ENCODE peak calls at places on chromosome X, in seven cellular contexts. One of them, this sample, is unnamed.
A peak's percentile ranks its signal among the peaks of the same experiment; 100 is the strongest.

GRCh38 chrX:56025872-56026571 is 206.1 kb upstream of the KLF8 start:
- DNase-seq in activated B cell treated with CpG ODN at 0.5 μM for 24 hours: no peak
- DNase-seq in HTR-8/SVneo: no peak
- DNase-seq in SK-MEL-5: peak; percentile 18
- DNase-seq in NCI-H460: no peak
- DNase-seq in T-cell: no peak
- DNase-seq in CD4-positive, alpha-beta memory T cell: no peak
- DNase-seq in this sample: no peak

GRCh38 chrX:153631931-153632611 is 14.9 kb upstream of the DUSP9 start:
- DNase-seq in activated B cell treated with CpG ODN at 0.5 μM for 24 hours: no peak
- DNase-seq in HTR-8/SVneo: no peak
- DNase-seq in SK-MEL-5: no peak
- DNase-seq in NCI-H460: no peak
- DNase-seq in T-cell: no peak
- DNase-seq in CD4-positive, alpha-beta memory T cell: no peak
- DNase-seq in this sample: no peak

GRCh38 chrX:71950066-71950465 is 39.4 kb downstream of the NHSL2 start:
- DNase-seq in activated B cell treated with CpG ODN at 0.5 μM for 24 hours: no peak
- DNase-seq in HTR-8/SVneo: no peak
- DNase-seq in SK-MEL-5: no peak
- DNase-seq in NCI-H460: no peak
- DNase-seq in T-cell: no peak
- DNase-seq in CD4-positive, alpha-beta memory T cell: no peak
- DNase-seq in this sample: no peak

GRCh38 chrX:74924449-74925209 is 623 bp downstream of the NEXMIF start:
- DNase-seq in activated B cell treated with CpG ODN at 0.5 μM for 24 hours: peak; percentile 18
- DNase-seq in HTR-8/SVneo: no peak
- DNase-seq in SK-MEL-5: no peak
- DNase-seq in NCI-H460: peak; percentile 5
- DNase-seq in T-cell: peak; percentile 14
- DNase-seq in CD4-positive, alpha-beta memory T cell: peak; percentile 45
- DNase-seq in this sample: no peak

GRCh38 chrX:13911581-13911980 is 94.7 kb upstream of the GPM6B start:
- DNase-seq in activated B cell treated with CpG ODN at 0.5 μM for 24 hours: no peak
- DNase-seq in HTR-8/SVneo: no peak
- DNase-seq in SK-MEL-5: no peak
- DNase-seq in NCI-H460: no peak
- DNase-seq in T-cell: no peak
- DNase-seq in CD4-positive, alpha-beta memory T cell: no peak
- DNase-seq in this sample: no peak

GRCh38 chrX:103254171-103254824 is 657 bp downstream of the TCEAL8 start:
- DNase-seq in activated B cell treated with CpG ODN at 0.5 μM for 24 hours: no peak
- DNase-seq in HTR-8/SVneo: no peak
- DNase-seq in SK-MEL-5: peak; percentile 54
- DNase-seq in NCI-H460: no peak
- DNase-seq in T-cell: peak; percentile 3
- DNase-seq in CD4-positive, alpha-beta memory T cell: peak; percentile 51
- DNase-seq in this sample: no peak

GRCh38 chrX:85379174-85379907 is at the start of gene POF1B:
- DNase-seq in activated B cell treated with CpG ODN at 0.5 μM for 24 hours: no peak
- DNase-seq in HTR-8/SVneo: no peak
- DNase-seq in SK-MEL-5: no peak
- DNase-seq in NCI-H460: peak; percentile 32
- DNase-seq in T-cell: no peak
- DNase-seq in CD4-positive, alpha-beta memory T cell: no peak
- DNase-seq in this sample: no peak

GRCh38 chrX:9315086-9315485 is 149.8 kb upstream of the TBL1X start:
- DNase-seq in activated B cell treated with CpG ODN at 0.5 μM for 24 hours: no peak
- DNase-seq in HTR-8/SVneo: no peak
- DNase-seq in SK-MEL-5: no peak
- DNase-seq in NCI-H460: no peak
- DNase-seq in T-cell: no peak
- DNase-seq in CD4-positive, alpha-beta memory T cell: no peak
- DNase-seq in this sample: no peak

GRCh38 chrX:110665636-110666035 is 130.0 kb downstream of the CHRDL1 start:
- DNase-seq in activated B cell treated with CpG ODN at 0.5 μM for 24 hours: no peak
- DNase-seq in HTR-8/SVneo: no peak
- DNase-seq in SK-MEL-5: peak; percentile 59
- DNase-seq in NCI-H460: peak; percentile 31
- DNase-seq in T-cell: no peak
- DNase-seq in CD4-positive, alpha-beta memory T cell: no peak
- DNase-seq in this sample: no peak

GRCh38 chrX:23902419-23902818 is 5.3 kb downstream of the APOO start:
- DNase-seq in activated B cell treated with CpG ODN at 0.5 μM for 24 hours: no peak
- DNase-seq in HTR-8/SVneo: peak; percentile 61
- DNase-seq in SK-MEL-5: peak; percentile 63
- DNase-seq in NCI-H460: peak; percentile 51
- DNase-seq in T-cell: no peak
- DNase-seq in CD4-positive, alpha-beta memory T cell: no peak
- DNase-seq in this sample: no peak

GRCh38 chrX:30183554-30183953 is 31.8 kb upstream of the MAGEB2 start:
- DNase-seq in activated B cell treated with CpG ODN at 0.5 μM for 24 hours: no peak
- DNase-seq in HTR-8/SVneo: no peak
- DNase-seq in SK-MEL-5: no peak
- DNase-seq in NCI-H460: no peak
- DNase-seq in T-cell: no peak
- DNase-seq in CD4-positive, alpha-beta memory T cell: no peak
- DNase-seq in this sample: no peak

GRCh38 chrX:130393451-130394074 is 8.1 kb upstream of the GPR119 start:
- DNase-seq in activated B cell treated with CpG ODN at 0.5 μM for 24 hours: no peak
- DNase-seq in HTR-8/SVneo: peak; percentile 14
- DNase-seq in SK-MEL-5: peak; percentile 70
- DNase-seq in NCI-H460: peak; percentile 46
- DNase-seq in T-cell: no peak
- DNase-seq in CD4-positive, alpha-beta memory T cell: no peak
- DNase-seq in this sample: no peak

GRCh38 chrX:150421816-150422215 is 58.7 kb downstream of the MAMLD1 start:
- DNase-seq in activated B cell treated with CpG ODN at 0.5 μM for 24 hours: no peak
- DNase-seq in HTR-8/SVneo: no peak
- DNase-seq in SK-MEL-5: no peak
- DNase-seq in NCI-H460: no peak
- DNase-seq in T-cell: no peak
- DNase-seq in CD4-positive, alpha-beta memory T cell: no peak
- DNase-seq in this sample: no peak

GRCh38 chrX:140817943-140818342 is 108.4 kb downstream of the LINC00632 start:
- DNase-seq in activated B cell treated with CpG ODN at 0.5 μM for 24 hours: no peak
- DNase-seq in HTR-8/SVneo: no peak
- DNase-seq in SK-MEL-5: peak; percentile 46
- DNase-seq in NCI-H460: peak; percentile 20
- DNase-seq in T-cell: no peak
- DNase-seq in CD4-positive, alpha-beta memory T cell: no peak
- DNase-seq in this sample: no peak

GRCh38 chrX:98422530-98422929 is 1538.8 kb downstream of the RPA4 start:
- DNase-seq in activated B cell treated with CpG ODN at 0.5 μM for 24 hours: no peak
- DNase-seq in HTR-8/SVneo: no peak
- DNase-seq in SK-MEL-5: no peak
- DNase-seq in NCI-H460: no peak
- DNase-seq in T-cell: no peak
- DNase-seq in CD4-positive, alpha-beta memory T cell: no peak
- DNase-seq in this sample: no peak

GRCh38 chrX:16867947-16868346 is 2.2 kb downstream of the RBBP7 start:
- DNase-seq in activated B cell treated with CpG ODN at 0.5 μM for 24 hours: no peak
- DNase-seq in HTR-8/SVneo: no peak
- DNase-seq in SK-MEL-5: no peak
- DNase-seq in NCI-H460: no peak
- DNase-seq in T-cell: no peak
- DNase-seq in CD4-positive, alpha-beta memory T cell: no peak
- DNase-seq in this sample: no peak

GRCh38 chrX:4373777-4374176 is 660.3 kb upstream of the PRKX start:
- DNase-seq in activated B cell treated with CpG ODN at 0.5 μM for 24 hours: no peak
- DNase-seq in HTR-8/SVneo: no peak
- DNase-seq in SK-MEL-5: no peak
- DNase-seq in NCI-H460: no peak
- DNase-seq in T-cell: no peak
- DNase-seq in CD4-positive, alpha-beta memory T cell: no peak
- DNase-seq in this sample: no peak

GRCh38 chrX:45358417-45358816 is 157.7 kb upstream of the DIPK2B start:
- DNase-seq in activated B cell treated with CpG ODN at 0.5 μM for 24 hours: no peak
- DNase-seq in HTR-8/SVneo: no peak
- DNase-seq in SK-MEL-5: no peak
- DNase-seq in NCI-H460: no peak
- DNase-seq in T-cell: no peak
- DNase-seq in CD4-positive, alpha-beta memory T cell: no peak
- DNase-seq in this sample: no peak

GRCh38 chrX:107654778-107655761 is 26.8 kb downstream of the PRPS1 start:
- DNase-seq in activated B cell treated with CpG ODN at 0.5 μM for 24 hours: peak; percentile 40
- DNase-seq in HTR-8/SVneo: no peak
- DNase-seq in SK-MEL-5: peak; percentile 59
- DNase-seq in NCI-H460: peak; percentile 41
- DNase-seq in T-cell: peak; percentile 49
- DNase-seq in CD4-positive, alpha-beta memory T cell: peak; percentile 67
- DNase-seq in this sample: peak; percentile 63

GRCh38 chrX:19752043-19752442 is 135.4 kb downstream of the SH3KBP1 start:
- DNase-seq in activated B cell treated with CpG ODN at 0.5 μM for 24 hours: no peak
- DNase-seq in HTR-8/SVneo: no peak
- DNase-seq in SK-MEL-5: no peak
- DNase-seq in NCI-H460: no peak
- DNase-seq in T-cell: no peak
- DNase-seq in CD4-positive, alpha-beta memory T cell: no peak
- DNase-seq in this sample: no peak

GRCh38 chrX:150730719-150731118 is 37.5 kb downstream of the MTMR1 start:
- DNase-seq in activated B cell treated with CpG ODN at 0.5 μM for 24 hours: no peak
- DNase-seq in HTR-8/SVneo: no peak
- DNase-seq in SK-MEL-5: no peak
- DNase-seq in NCI-H460: no peak
- DNase-seq in T-cell: no peak
- DNase-seq in CD4-positive, alpha-beta memory T cell: no peak
- DNase-seq in this sample: no peak

GRCh38 chrX:97026406-97026805 is 142.7 kb downstream of the RPA4 start:
- DNase-seq in activated B cell treated with CpG ODN at 0.5 μM for 24 hours: no peak
- DNase-seq in HTR-8/SVneo: no peak
- DNase-seq in SK-MEL-5: peak; percentile 66
- DNase-seq in NCI-H460: no peak
- DNase-seq in T-cell: no peak
- DNase-seq in CD4-positive, alpha-beta memory T cell: no peak
- DNase-seq in this sample: no peak

GRCh38 chrX:55135171-55135570 is 46.4 kb downstream of the PAGE2 start:
- DNase-seq in activated B cell treated with CpG ODN at 0.5 μM for 24 hours: peak; percentile 10
- DNase-seq in HTR-8/SVneo: peak; percentile 2
- DNase-seq in SK-MEL-5: peak; percentile 58
- DNase-seq in NCI-H460: peak; percentile 44
- DNase-seq in T-cell: no peak
- DNase-seq in CD4-positive, alpha-beta memory T cell: peak; percentile 42
- DNase-seq in this sample: peak; percentile 4

GRCh38 chrX:149392896-149393295 is 112.2 kb downstream of the IDS start:
- DNase-seq in activated B cell treated with CpG ODN at 0.5 μM for 24 hours: no peak
- DNase-seq in HTR-8/SVneo: no peak
- DNase-seq in SK-MEL-5: no peak
- DNase-seq in NCI-H460: no peak
- DNase-seq in T-cell: no peak
- DNase-seq in CD4-positive, alpha-beta memory T cell: no peak
- DNase-seq in this sample: no peak